ENCODE peak calls at places on chromosomes 7 and 10, in eight cellular contexts. One of them, this sample, is unnamed.

GRCh38 chr7:75987026-75987804 is 7.2 kb downstream of the TMEM120A start:
- DNase-seq in uterus: peak; percentile 12
- DNase-seq in esophagus squamous epithelium: no peak
- DNase-seq in Peyer's patch: no peak
- DNase-seq in tibial nerve: no peak
- DNase-seq in NB4: no peak
- DNase-seq in K562: no peak
- DNase-seq in right lobe of liver: peak; percentile 69
- DNase-seq in this sample: peak; percentile 27

GRCh38 chr10:24957624-24958435 is 5.4 kb upstream of the PRTFDC1 start:
- DNase-seq in uterus: no peak
- DNase-seq in esophagus squamous epithelium: no peak
- DNase-seq in Peyer's patch: no peak
- DNase-seq in tibial nerve: no peak
- DNase-seq in NB4: no peak
- DNase-seq in K562: no peak
- DNase-seq in right lobe of liver: no peak
- DNase-seq in this sample: no peak

GRCh38 chr10:20100157-20100556 is 283.9 kb downstream of the PLXDC2 start:
- DNase-seq in uterus: no peak
- DNase-seq in esophagus squamous epithelium: no peak
- DNase-seq in Peyer's patch: no peak
- DNase-seq in tibial nerve: no peak
- DNase-seq in NB4: no peak
- DNase-seq in K562: no peak
- DNase-seq in right lobe of liver: no peak
- DNase-seq in this sample: no peak

GRCh38 chr7:129225206-129225930 is 538 bp downstream of the AHCYL2 start:
- DNase-seq in uterus: peak; percentile 51
- DNase-seq in esophagus squamous epithelium: no peak
- DNase-seq in Peyer's patch: peak; percentile 74
- DNase-seq in tibial nerve: peak; percentile 31
- DNase-seq in NB4: peak; percentile 79
- DNase-seq in K562: peak; percentile 61
- DNase-seq in right lobe of liver: peak; percentile 66
- DNase-seq in this sample: peak; percentile 38

GRCh38 chr10:121771957-121772356 is 155.9 kb downstream of the ATE1 start:
- DNase-seq in uterus: no peak
- DNase-seq in esophagus squamous epithelium: no peak
- DNase-seq in Peyer's patch: no peak
- DNase-seq in tibial nerve: no peak
- DNase-seq in NB4: no peak
- DNase-seq in K562: no peak
- DNase-seq in right lobe of liver: no peak
- DNase-seq in this sample: no peak

GRCh38 chr10:131677671-131678070 is 223.1 kb upstream of the PPP2R2D start:
- DNase-seq in uterus: no peak
- DNase-seq in esophagus squamous epithelium: no peak
- DNase-seq in Peyer's patch: no peak
- DNase-seq in tibial nerve: no peak
- DNase-seq in NB4: no peak
- DNase-seq in K562: no peak
- DNase-seq in right lobe of liver: no peak
- DNase-seq in this sample: no peak

GRCh38 chr10:71888623-71889387 is 37.8 kb upstream of the PSAP start:
- DNase-seq in uterus: peak; percentile 91
- DNase-seq in esophagus squamous epithelium: peak; percentile 50
- DNase-seq in Peyer's patch: peak; percentile 92
- DNase-seq in tibial nerve: peak; percentile 66
- DNase-seq in NB4: peak; percentile 100
- DNase-seq in K562: peak; percentile 76
- DNase-seq in right lobe of liver: peak; percentile 69
- DNase-seq in this sample: peak; percentile 78

GRCh38 chr10:121553455-121553854 is 44.8 kb downstream of the FGFR2 start:
- DNase-seq in uterus: no peak
- DNase-seq in esophagus squamous epithelium: no peak
- DNase-seq in Peyer's patch: no peak
- DNase-seq in tibial nerve: no peak
- DNase-seq in NB4: no peak
- DNase-seq in K562: no peak
- DNase-seq in right lobe of liver: no peak
- DNase-seq in this sample: no peak

GRCh38 chr7:105776068-105776790 is 100.2 kb downstream of the ATXN7L1 start:
- DNase-seq in uterus: peak; percentile 74
- DNase-seq in esophagus squamous epithelium: no peak
- DNase-seq in Peyer's patch: peak; percentile 60
- DNase-seq in tibial nerve: peak; percentile 50
- DNase-seq in NB4: no peak
- DNase-seq in K562: peak; percentile 46
- DNase-seq in right lobe of liver: no peak
- DNase-seq in this sample: peak; percentile 32

GRCh38 chr10:43353495-43354324 is 17.7 kb upstream of the FXYD4 start:
- DNase-seq in uterus: no peak
- DNase-seq in esophagus squamous epithelium: no peak
- DNase-seq in Peyer's patch: no peak
- DNase-seq in tibial nerve: no peak
- DNase-seq in NB4: no peak
- DNase-seq in K562: no peak
- DNase-seq in right lobe of liver: no peak
- DNase-seq in this sample: no peak

GRCh38 chr10:43352951-43353350 is 18.5 kb upstream of the FXYD4 start:
- DNase-seq in uterus: no peak
- DNase-seq in esophagus squamous epithelium: no peak
- DNase-seq in Peyer's patch: no peak
- DNase-seq in tibial nerve: no peak
- DNase-seq in NB4: no peak
- DNase-seq in K562: no peak
- DNase-seq in right lobe of liver: no peak
- DNase-seq in this sample: no peak

GRCh38 chr10:43354325-43354635 is 17.2 kb upstream of the FXYD4 start:
- DNase-seq in uterus: no peak
- DNase-seq in esophagus squamous epithelium: no peak
- DNase-seq in Peyer's patch: no peak
- DNase-seq in tibial nerve: no peak
- DNase-seq in NB4: no peak
- DNase-seq in K562: no peak
- DNase-seq in right lobe of liver: no peak
- DNase-seq in this sample: no peak

GRCh38 chr10:43354879-43355380 is 16.5 kb upstream of the FXYD4 start:
- DNase-seq in uterus: no peak
- DNase-seq in esophagus squamous epithelium: no peak
- DNase-seq in Peyer's patch: no peak
- DNase-seq in tibial nerve: no peak
- DNase-seq in NB4: no peak
- DNase-seq in K562: no peak
- DNase-seq in right lobe of liver: no peak
- DNase-seq in this sample: no peak

DNA sequence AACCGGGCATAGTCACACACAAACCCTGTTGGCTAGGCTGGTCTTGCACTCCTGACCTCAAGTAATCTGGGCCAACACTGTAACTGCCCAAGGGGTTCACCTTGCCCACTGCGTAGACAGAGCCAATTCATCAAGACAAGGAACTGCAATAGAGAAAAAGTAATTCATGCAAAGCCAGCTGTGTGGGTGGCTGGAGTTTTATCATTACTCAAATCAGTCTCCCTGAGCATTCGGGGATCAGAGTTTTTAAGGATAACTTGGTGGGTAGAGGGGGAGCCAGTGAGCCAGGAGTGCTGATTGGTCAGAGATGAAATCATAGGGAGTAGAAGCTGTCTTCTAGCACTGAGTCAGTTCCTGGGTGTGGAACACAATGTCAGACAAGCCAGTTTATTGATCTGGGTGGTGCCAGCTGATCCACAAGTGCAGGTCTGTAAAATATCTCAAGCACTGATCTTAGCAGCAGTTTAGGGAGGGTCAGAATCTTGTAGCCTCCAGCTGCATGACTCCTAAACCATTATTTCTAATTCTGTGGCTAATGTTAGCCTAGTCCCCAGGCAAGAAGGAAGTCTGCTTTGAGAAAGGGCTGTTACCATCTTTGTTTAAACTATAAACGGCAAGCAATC is 15.6 kb upstream of the FXYD4 start:
- DNase-seq in uterus: no peak
- DNase-seq in esophagus squamous epithelium: no peak
- DNase-seq in Peyer's patch: peak; percentile 78
- DNase-seq in tibial nerve: no peak
- DNase-seq in NB4: peak; percentile 59
- DNase-seq in K562: no peak
- DNase-seq in right lobe of liver: no peak
- DNase-seq in this sample: no peak
- TF ChIP-seq CTCF in uterus: no peak
- TF ChIP-seq CTCF in esophagus squamous epithelium: no peak
- TF ChIP-seq CTCF in Peyer's patch: no peak
- TF ChIP-seq CTCF in tibial nerve: no peak
- TF ChIP-seq CTCF in NB4: no peak
- TF ChIP-seq CTCF in K562: no peak
- TF ChIP-seq CTCF in right lobe of liver: no peak
- TF ChIP-seq CTCF in this sample: no peak

GRCh38 chr7:41915861-41916260 is 213.0 kb upstream of the INHBA start:
- DNase-seq in uterus: no peak
- DNase-seq in esophagus squamous epithelium: no peak
- DNase-seq in Peyer's patch: no peak
- DNase-seq in tibial nerve: no peak
- DNase-seq in NB4: peak; percentile 39
- DNase-seq in K562: no peak
- DNase-seq in right lobe of liver: no peak
- DNase-seq in this sample: no peak
- TF ChIP-seq POLR2A in uterus: no peak
- TF ChIP-seq POLR2A in esophagus squamous epithelium: no peak
- TF ChIP-seq POLR2A in Peyer's patch: no peak
- TF ChIP-seq POLR2A in tibial nerve: no peak
- TF ChIP-seq POLR2A in NB4: no peak
- TF ChIP-seq POLR2A in K562: no peak
- TF ChIP-seq POLR2A in right lobe of liver: no peak
- TF ChIP-seq POLR2A in this sample: no peak

DNA sequence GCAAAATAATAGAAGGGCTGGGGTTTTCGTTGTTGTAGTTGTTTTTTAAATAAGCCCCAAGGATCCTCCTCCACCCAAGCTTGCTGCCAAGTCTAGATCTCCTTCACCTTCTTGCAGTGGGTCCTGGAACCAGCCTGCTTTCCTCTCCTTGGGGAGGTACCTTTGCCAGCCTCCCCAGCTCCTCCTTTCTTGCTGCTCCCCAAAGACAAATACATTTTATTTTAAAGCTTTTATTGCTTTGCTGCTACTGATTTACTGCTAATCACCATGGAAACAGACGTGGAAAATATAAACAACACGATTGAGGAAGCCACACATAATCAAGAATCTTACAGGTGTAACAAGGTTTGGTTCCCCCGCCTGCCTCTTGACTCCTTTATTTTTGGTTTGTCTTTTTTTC is 17.4 kb upstream of the SLF2 start:
- DNase-seq in uterus: no peak
- DNase-seq in esophagus squamous epithelium: no peak
- DNase-seq in Peyer's patch: no peak
- DNase-seq in tibial nerve: no peak
- DNase-seq in NB4: peak; percentile 25
- DNase-seq in K562: no peak
- DNase-seq in right lobe of liver: no peak
- DNase-seq in this sample: no peak
- H3K4me3 ChIP-seq in uterus: no peak overlapping the region
- H3K4me3 ChIP-seq in esophagus squamous epithelium: no peak overlapping the region
- H3K4me3 ChIP-seq in Peyer's patch: no peak overlapping the region
- H3K4me3 ChIP-seq in tibial nerve: no peak overlapping the region
- H3K4me3 ChIP-seq in NB4: peak overlapping the region; percentile 25
- H3K4me3 ChIP-seq in K562: no peak overlapping the region
- H3K4me3 ChIP-seq in right lobe of liver: no peak overlapping the region
- H3K4me3 ChIP-seq in this sample: no peak overlapping the region

GRCh38 chr7:5396999-5397656 is 26.5 kb downstream of the TNRC18 start:
- DNase-seq in uterus: peak; percentile 84
- DNase-seq in esophagus squamous epithelium: peak; percentile 59
- DNase-seq in Peyer's patch: peak; percentile 96
- DNase-seq in tibial nerve: peak; percentile 41
- DNase-seq in NB4: peak; percentile 100
- DNase-seq in K562: no peak
- DNase-seq in right lobe of liver: peak; percentile 94
- DNase-seq in this sample: peak; percentile 84

GRCh38 chr7:5395246-5395645 is 28.4 kb downstream of the TNRC18 start:
- DNase-seq in uterus: no peak
- DNase-seq in esophagus squamous epithelium: no peak
- DNase-seq in Peyer's patch: no peak
- DNase-seq in tibial nerve: no peak
- DNase-seq in NB4: peak; percentile 56
- DNase-seq in K562: no peak
- DNase-seq in right lobe of liver: no peak
- DNase-seq in this sample: no peak

GRCh38 chr7:5397657-5398237 is 25.9 kb downstream of the TNRC18 start:
- DNase-seq in uterus: no peak
- DNase-seq in esophagus squamous epithelium: no peak
- DNase-seq in Peyer's patch: no peak
- DNase-seq in tibial nerve: no peak
- DNase-seq in NB4: no peak
- DNase-seq in K562: no peak
- DNase-seq in right lobe of liver: no peak
- DNase-seq in this sample: no peak

GRCh38 chr7:5394264-5395105 is 29.1 kb downstream of the TNRC18 start:
- DNase-seq in uterus: no peak
- DNase-seq in esophagus squamous epithelium: no peak
- DNase-seq in Peyer's patch: no peak
- DNase-seq in tibial nerve: no peak
- DNase-seq in NB4: no peak
- DNase-seq in K562: no peak
- DNase-seq in right lobe of liver: no peak
- DNase-seq in this sample: no peak

DNA sequence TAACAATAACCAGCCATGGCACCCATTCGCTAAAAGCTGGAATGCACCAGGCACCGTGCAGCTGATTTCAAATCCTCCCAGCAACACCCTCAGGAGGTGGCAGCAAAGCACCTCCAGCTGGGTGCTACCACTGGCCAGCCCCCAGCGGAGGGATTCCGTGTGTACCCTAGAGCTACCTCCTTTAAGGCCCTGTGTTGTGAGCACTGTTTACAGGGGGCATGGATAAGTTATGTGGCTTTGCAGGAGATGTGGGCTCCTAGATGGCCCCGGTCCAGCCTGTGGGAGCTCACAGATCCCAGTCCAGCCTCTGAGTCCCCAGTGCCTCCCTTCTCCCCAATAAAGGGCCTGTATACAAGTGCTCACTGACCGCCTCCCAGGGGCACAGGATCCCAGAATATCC is 27.1 kb downstream of the TNRC18 start:
- DNase-seq in uterus: no peak
- DNase-seq in esophagus squamous epithelium: no peak
- DNase-seq in Peyer's patch: peak; percentile 73
- DNase-seq in tibial nerve: no peak
- DNase-seq in NB4: peak; percentile 94
- DNase-seq in K562: no peak
- DNase-seq in right lobe of liver: peak; percentile 62
- DNase-seq in this sample: no peak
- TF ChIP-seq CTCF in uterus: peak; percentile 18
- TF ChIP-seq CTCF in esophagus squamous epithelium: peak; percentile 45
- TF ChIP-seq CTCF in Peyer's patch: peak; percentile 26
- TF ChIP-seq CTCF in tibial nerve: peak; percentile 6
- TF ChIP-seq CTCF in NB4: peak; percentile 52
- TF ChIP-seq CTCF in K562: peak; percentile 24
- TF ChIP-seq CTCF in right lobe of liver: peak; percentile 45
- TF ChIP-seq CTCF in this sample: no peak